ENCODE peak calls at places on chromosome 3, in nine cellular contexts. One of them, this sample, is unnamed.

GRCh38 chr3:172317984-172318383 is 130.3 kb downstream of the GHSR start:
- DNase-seq in lower lobe of right lung: peak; percentile 53
- DNase-seq in astrocyte: peak; percentile 96
- DNase-seq in right cardiac atrium: peak; percentile 37
- DNase-seq in cardiac muscle cell: peak; percentile 94
- DNase-seq in mesendoderm: peak; percentile 73
- DNase-seq in breast epithelium: no peak
- DNase-seq in CD8-positive, alpha-beta T cell: no peak
- DNase-seq in uterus: peak; percentile 69
- DNase-seq in this sample: no peak

GRCh38 chr3:124760601-124761000 is 30.3 kb downstream of the UMPS start:
- DNase-seq in lower lobe of right lung: no peak
- DNase-seq in astrocyte: peak; percentile 51
- DNase-seq in right cardiac atrium: no peak
- DNase-seq in cardiac muscle cell: peak; percentile 60
- DNase-seq in mesendoderm: peak; percentile 65
- DNase-seq in breast epithelium: no peak
- DNase-seq in CD8-positive, alpha-beta T cell: no peak
- DNase-seq in uterus: no peak
- DNase-seq in this sample: no peak

GRCh38 chr3:187777331-187778046 is 32.2 kb upstream of the BCL6 start:
- DNase-seq in lower lobe of right lung: no peak
- DNase-seq in astrocyte: peak; percentile 8
- DNase-seq in right cardiac atrium: no peak
- DNase-seq in cardiac muscle cell: no peak
- DNase-seq in mesendoderm: no peak
- DNase-seq in breast epithelium: no peak
- DNase-seq in CD8-positive, alpha-beta T cell: peak; percentile 47
- DNase-seq in uterus: no peak
- DNase-seq in this sample: peak; percentile 52

GRCh38 chr3:41174703-41174964 is 24.7 kb upstream of the CTNNB1 start:
- DNase-seq in lower lobe of right lung: no peak
- DNase-seq in astrocyte: no peak
- DNase-seq in right cardiac atrium: no peak
- DNase-seq in cardiac muscle cell: no peak
- DNase-seq in mesendoderm: no peak
- DNase-seq in breast epithelium: no peak
- DNase-seq in CD8-positive, alpha-beta T cell: no peak
- DNase-seq in uterus: no peak
- DNase-seq in this sample: no peak

GRCh38 chr3:72179107-72179464 is 394.1 kb upstream of the PROK2 start:
- DNase-seq in lower lobe of right lung: no peak
- DNase-seq in astrocyte: no peak
- DNase-seq in right cardiac atrium: no peak
- DNase-seq in cardiac muscle cell: no peak
- DNase-seq in mesendoderm: no peak
- DNase-seq in breast epithelium: no peak
- DNase-seq in CD8-positive, alpha-beta T cell: no peak
- DNase-seq in uterus: no peak
- DNase-seq in this sample: no peak

GRCh38 chr3:124860599-124860998 is 26.6 kb downstream of the ITGB5 start:
- DNase-seq in lower lobe of right lung: no peak
- DNase-seq in astrocyte: peak; percentile 99
- DNase-seq in right cardiac atrium: peak; percentile 78
- DNase-seq in cardiac muscle cell: peak; percentile 97
- DNase-seq in mesendoderm: peak; percentile 85
- DNase-seq in breast epithelium: peak; percentile 62
- DNase-seq in CD8-positive, alpha-beta T cell: no peak
- DNase-seq in uterus: peak; percentile 74
- DNase-seq in this sample: no peak

GRCh38 chr3:19046440-19046839 is 101.9 kb upstream of the KCNH8 start:
- DNase-seq in lower lobe of right lung: no peak
- DNase-seq in astrocyte: no peak
- DNase-seq in right cardiac atrium: no peak
- DNase-seq in cardiac muscle cell: peak; percentile 0
- DNase-seq in mesendoderm: no peak
- DNase-seq in breast epithelium: no peak
- DNase-seq in CD8-positive, alpha-beta T cell: no peak
- DNase-seq in uterus: no peak
- DNase-seq in this sample: no peak

GRCh38 chr3:195162033-195162669 is 108.8 kb downstream of the XXYLT1 start:
- DNase-seq in lower lobe of right lung: peak; percentile 63
- DNase-seq in astrocyte: no peak
- DNase-seq in right cardiac atrium: no peak
- DNase-seq in cardiac muscle cell: no peak
- DNase-seq in mesendoderm: no peak
- DNase-seq in breast epithelium: no peak
- DNase-seq in CD8-positive, alpha-beta T cell: peak; percentile 18
- DNase-seq in uterus: no peak
- DNase-seq in this sample: no peak

GRCh38 chr3:122942937-122943827 is 84.4 kb downstream of the SEMA5B start:
- DNase-seq in lower lobe of right lung: peak; percentile 78
- DNase-seq in astrocyte: peak; percentile 24
- DNase-seq in right cardiac atrium: peak; percentile 74
- DNase-seq in cardiac muscle cell: peak; percentile 63
- DNase-seq in mesendoderm: peak; percentile 90
- DNase-seq in breast epithelium: peak; percentile 57
- DNase-seq in CD8-positive, alpha-beta T cell: no peak
- DNase-seq in uterus: peak; percentile 49
- DNase-seq in this sample: no peak

GRCh38 chr3:191020730-191021405 is 158.4 kb upstream of the GMNC start:
- DNase-seq in lower lobe of right lung: no peak
- DNase-seq in astrocyte: peak; percentile 28
- DNase-seq in right cardiac atrium: no peak
- DNase-seq in cardiac muscle cell: no peak
- DNase-seq in mesendoderm: no peak
- DNase-seq in breast epithelium: no peak
- DNase-seq in CD8-positive, alpha-beta T cell: no peak
- DNase-seq in uterus: no peak
- DNase-seq in this sample: no peak

GRCh38 chr3:24793896-24794295 is 299.2 kb upstream of the THRB start:
- DNase-seq in lower lobe of right lung: no peak
- DNase-seq in astrocyte: no peak
- DNase-seq in right cardiac atrium: no peak
- DNase-seq in cardiac muscle cell: no peak
- DNase-seq in mesendoderm: no peak
- DNase-seq in breast epithelium: no peak
- DNase-seq in CD8-positive, alpha-beta T cell: no peak
- DNase-seq in uterus: no peak
- DNase-seq in this sample: no peak

GRCh38 chr3:101803939-101804338 is 24.9 kb downstream of the NXPE3 start:
- DNase-seq in lower lobe of right lung: no peak
- DNase-seq in astrocyte: no peak
- DNase-seq in right cardiac atrium: no peak
- DNase-seq in cardiac muscle cell: no peak
- DNase-seq in mesendoderm: no peak
- DNase-seq in breast epithelium: no peak
- DNase-seq in CD8-positive, alpha-beta T cell: no peak
- DNase-seq in uterus: no peak
- DNase-seq in this sample: no peak

GRCh38 chr3:113601240-113601639 is 68.9 kb downstream of the SIDT1 start:
- DNase-seq in lower lobe of right lung: no peak
- DNase-seq in astrocyte: no peak
- DNase-seq in right cardiac atrium: no peak
- DNase-seq in cardiac muscle cell: no peak
- DNase-seq in mesendoderm: no peak
- DNase-seq in breast epithelium: no peak
- DNase-seq in CD8-positive, alpha-beta T cell: no peak
- DNase-seq in uterus: no peak
- DNase-seq in this sample: no peak

GRCh38 chr3:8938021-8938420 is 25.3 kb downstream of the RAD18 start:
- DNase-seq in lower lobe of right lung: no peak
- DNase-seq in astrocyte: peak; percentile 36
- DNase-seq in right cardiac atrium: no peak
- DNase-seq in cardiac muscle cell: peak; percentile 65
- DNase-seq in mesendoderm: peak; percentile 20
- DNase-seq in breast epithelium: no peak
- DNase-seq in CD8-positive, alpha-beta T cell: no peak
- DNase-seq in uterus: no peak
- DNase-seq in this sample: no peak

GRCh38 chr3:149371723-149372114 is 5.7 kb downstream of the TM4SF1 start:
- DNase-seq in lower lobe of right lung: no peak
- DNase-seq in astrocyte: no peak
- DNase-seq in right cardiac atrium: no peak
- DNase-seq in cardiac muscle cell: peak; percentile 7
- DNase-seq in mesendoderm: no peak
- DNase-seq in breast epithelium: no peak
- DNase-seq in CD8-positive, alpha-beta T cell: no peak
- DNase-seq in uterus: no peak
- DNase-seq in this sample: no peak

GRCh38 chr3:151299006-151299405 is 17.6 kb downstream of the GPR87 start:
- DNase-seq in lower lobe of right lung: no peak
- DNase-seq in astrocyte: no peak
- DNase-seq in right cardiac atrium: no peak
- DNase-seq in cardiac muscle cell: no peak
- DNase-seq in mesendoderm: no peak
- DNase-seq in breast epithelium: no peak
- DNase-seq in CD8-positive, alpha-beta T cell: no peak
- DNase-seq in uterus: no peak
- DNase-seq in this sample: no peak

GRCh38 chr3:144774897-144775296 is 803.3 kb downstream of the DIPK2A start:
- DNase-seq in lower lobe of right lung: no peak
- DNase-seq in astrocyte: no peak
- DNase-seq in right cardiac atrium: no peak
- DNase-seq in cardiac muscle cell: no peak
- DNase-seq in mesendoderm: no peak
- DNase-seq in breast epithelium: no peak
- DNase-seq in CD8-positive, alpha-beta T cell: no peak
- DNase-seq in uterus: no peak
- DNase-seq in this sample: no peak
- H3K27me3 ChIP-seq in lower lobe of right lung: no peaks in the 10 kb centered on the region
- H3K27me3 ChIP-seq in astrocyte: no peaks in the 10 kb centered on the region
- H3K27me3 ChIP-seq in right cardiac atrium: no peaks in the 10 kb centered on the region
- H3K27me3 ChIP-seq in cardiac muscle cell: no peaks in the 10 kb centered on the region
- H3K27me3 ChIP-seq in mesendoderm: no peaks in the 10 kb centered on the region
- H3K27me3 ChIP-seq in breast epithelium: no peaks in the 10 kb centered on the region
- H3K27me3 ChIP-seq in CD8-positive, alpha-beta T cell: no peaks in the 10 kb centered on the region
- H3K27me3 ChIP-seq in uterus: no peaks in the 10 kb centered on the region
- H3K27me3 ChIP-seq in this sample: no peaks in the 10 kb centered on the region

GRCh38 chr3:34267088-34267487 is 468.7 kb downstream of the PDCD6IP start:
- DNase-seq in lower lobe of right lung: no peak
- DNase-seq in astrocyte: no peak
- DNase-seq in right cardiac atrium: no peak
- DNase-seq in cardiac muscle cell: no peak
- DNase-seq in mesendoderm: no peak
- DNase-seq in breast epithelium: no peak
- DNase-seq in CD8-positive, alpha-beta T cell: no peak
- DNase-seq in uterus: no peak
- DNase-seq in this sample: no peak

GRCh38 chr3:34260991-34261365 is 462.5 kb downstream of the PDCD6IP start:
- DNase-seq in lower lobe of right lung: no peak
- DNase-seq in astrocyte: peak; percentile 3
- DNase-seq in right cardiac atrium: no peak
- DNase-seq in cardiac muscle cell: no peak
- DNase-seq in mesendoderm: no peak
- DNase-seq in breast epithelium: no peak
- DNase-seq in CD8-positive, alpha-beta T cell: no peak
- DNase-seq in uterus: no peak
- DNase-seq in this sample: no peak

GRCh38 chr3:34263014-34263714 is 464.7 kb downstream of the PDCD6IP start:
- DNase-seq in lower lobe of right lung: no peak
- DNase-seq in astrocyte: no peak
- DNase-seq in right cardiac atrium: no peak
- DNase-seq in cardiac muscle cell: no peak
- DNase-seq in mesendoderm: no peak
- DNase-seq in breast epithelium: no peak
- DNase-seq in CD8-positive, alpha-beta T cell: no peak
- DNase-seq in uterus: no peak
- DNase-seq in this sample: no peak

GRCh38 chr3:34268032-34268760 is 469.8 kb downstream of the PDCD6IP start:
- DNase-seq in lower lobe of right lung: no peak
- DNase-seq in astrocyte: no peak
- DNase-seq in right cardiac atrium: no peak
- DNase-seq in cardiac muscle cell: no peak
- DNase-seq in mesendoderm: no peak
- DNase-seq in breast epithelium: no peak
- DNase-seq in CD8-positive, alpha-beta T cell: no peak
- DNase-seq in uterus: no peak
- DNase-seq in this sample: no peak

DNA sequence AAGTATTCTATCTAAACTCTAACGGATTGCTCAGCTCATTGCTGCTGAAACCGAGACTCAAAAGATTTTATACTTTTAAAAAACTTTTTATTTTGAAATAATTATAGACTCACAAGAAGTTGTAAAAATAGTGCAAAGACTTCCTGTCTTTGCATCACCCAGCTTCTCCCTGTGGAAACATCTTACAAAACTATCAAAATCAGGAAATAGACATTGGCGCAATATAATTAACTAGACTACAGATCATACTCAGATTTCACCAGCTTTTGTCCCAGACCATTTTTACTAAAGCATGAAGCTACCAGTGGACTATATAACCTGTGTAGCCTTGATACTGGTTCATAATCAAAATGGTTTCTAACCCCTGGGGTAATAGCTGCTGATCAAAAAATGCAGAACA is 466.2 kb downstream of the PDCD6IP start:
- DNase-seq in lower lobe of right lung: no peak
- DNase-seq in astrocyte: no peak
- DNase-seq in right cardiac atrium: no peak
- DNase-seq in cardiac muscle cell: no peak
- DNase-seq in mesendoderm: no peak
- DNase-seq in breast epithelium: no peak
- DNase-seq in CD8-positive, alpha-beta T cell: no peak
- DNase-seq in uterus: no peak
- DNase-seq in this sample: no peak
- H3K27ac ChIP-seq in lower lobe of right lung: no peak overlapping the region
- H3K27ac ChIP-seq in astrocyte: no peak overlapping the region
- H3K27ac ChIP-seq in right cardiac atrium: no peak overlapping the region
- H3K27ac ChIP-seq in cardiac muscle cell: no peak overlapping the region
- H3K27ac ChIP-seq in mesendoderm: no peak overlapping the region
- H3K27ac ChIP-seq in breast epithelium: no peak overlapping the region
- H3K27ac ChIP-seq in CD8-positive, alpha-beta T cell: no peak overlapping the region
- H3K27ac ChIP-seq in uterus: no peak overlapping the region
- H3K27ac ChIP-seq in this sample: no peak overlapping the region

DNA sequence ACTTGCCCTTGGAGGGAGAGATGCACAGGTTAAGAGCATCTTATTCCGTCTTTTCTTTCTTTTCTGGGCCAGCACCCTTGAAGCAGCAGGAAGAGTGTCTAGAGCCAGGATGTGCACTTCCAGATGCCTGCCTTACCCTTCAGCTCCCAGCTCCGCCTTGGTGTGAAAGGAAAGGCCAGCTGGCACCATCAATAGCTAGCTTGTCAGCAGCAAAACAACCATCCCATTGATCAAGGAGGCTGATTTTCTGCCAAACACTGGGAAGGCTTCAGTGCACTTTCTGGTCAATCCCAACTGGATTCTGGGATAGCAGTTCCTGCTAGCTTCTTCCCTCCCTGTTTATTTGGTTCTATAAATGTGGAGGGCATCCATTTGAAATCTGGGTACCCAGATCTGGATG is 110.9 kb upstream of the GALNT15 start:
- DNase-seq in lower lobe of right lung: no peak
- DNase-seq in astrocyte: no peak
- DNase-seq in right cardiac atrium: no peak
- DNase-seq in cardiac muscle cell: no peak
- DNase-seq in mesendoderm: no peak
- DNase-seq in breast epithelium: no peak
- DNase-seq in CD8-positive, alpha-beta T cell: no peak
- DNase-seq in uterus: no peak
- DNase-seq in this sample: no peak
- H3K4me1 ChIP-seq in lower lobe of right lung: peaks cover 42% of the 10 kb centered on the region
- H3K4me1 ChIP-seq in astrocyte: peaks cover 55% of the 10 kb centered on the region
- H3K4me1 ChIP-seq in right cardiac atrium: peaks cover 8% of the 10 kb centered on the region
- H3K4me1 ChIP-seq in cardiac muscle cell: no peaks in the 10 kb centered on the region
- H3K4me1 ChIP-seq in mesendoderm: no peaks in the 10 kb centered on the region
- H3K4me1 ChIP-seq in breast epithelium: no peaks in the 10 kb centered on the region
- H3K4me1 ChIP-seq in CD8-positive, alpha-beta T cell: no peaks in the 10 kb centered on the region
- H3K4me1 ChIP-seq in uterus: peaks cover 4% of the 10 kb centered on the region
- H3K4me1 ChIP-seq in this sample: no peaks in the 10 kb centered on the region

GRCh38 chr3:54123538-54124196 is 1.3 kb downstream of the CACNA2D3 start:
- DNase-seq in lower lobe of right lung: no peak
- DNase-seq in astrocyte: peak; percentile 3
- DNase-seq in right cardiac atrium: no peak
- DNase-seq in cardiac muscle cell: peak; percentile 39
- DNase-seq in mesendoderm: no peak
- DNase-seq in breast epithelium: no peak
- DNase-seq in CD8-positive, alpha-beta T cell: no peak
- DNase-seq in uterus: no peak
- DNase-seq in this sample: no peak
- H3K27me3 ChIP-seq in lower lobe of right lung: peaks cover 33% of the 10 kb centered on the region
- H3K27me3 ChIP-seq in astrocyte: peaks cover 54% of the 10 kb centered on the region
- H3K27me3 ChIP-seq in right cardiac atrium: no peaks in the 10 kb centered on the region
- H3K27me3 ChIP-seq in cardiac muscle cell: peaks cover 84% of the 10 kb centered on the region
- H3K27me3 ChIP-seq in mesendoderm: peaks cover 39% of the 10 kb centered on the region
- H3K27me3 ChIP-seq in breast epithelium: peaks cover 5% of the 10 kb centered on the region
- H3K27me3 ChIP-seq in CD8-positive, alpha-beta T cell: no peaks in the 10 kb centered on the region
- H3K27me3 ChIP-seq in uterus: peaks cover 16% of the 10 kb centered on the region
- H3K27me3 ChIP-seq in this sample: peaks cover 4% of the 10 kb centered on the region